ENCODE peak calls at places on chromosomes 2 and 18, in ten cellular contexts. P, A, Z, J, Y, Q, B, W, I and O are unnamed samples.

GRCh38 chr2:127107622-127107999 is 657 bp upstream of the BIN1 start:
- DNase-seq in P (no peak), A (no peak), Z (no peak), J (peak; percentile 44), Y (no peak), Q (no peak), B (no peak), W (peak; percentile 33), I (no peak), O (peak; percentile 53)

GRCh38 chr2:121372756-121373353 is 87.9 kb upstream of the TFCP2L1 start:
- DNase-seq in P (no peak), A (no peak), Z (peak; percentile 48), J (no peak), Y (no peak), Q (no peak), B (no peak), W (no peak), I (no peak), O (no peak)

GRCh38 chr2:76713312-76713711 is 808.9 kb downstream of the LRRTM4 start:
- DNase-seq in P (no peak), A (no peak), Z (no peak), J (no peak), Y (no peak), Q (no peak), B (no peak), W (no peak), I (no peak), O (no peak)

GRCh38 chr2:150385211-150385610 is 102.3 kb downstream of the RND3 start:
- DNase-seq in P (no peak), A (no peak), Z (no peak), J (no peak), Y (no peak), Q (no peak), B (no peak), W (no peak), I (no peak), O (no peak)

GRCh38 chr2:118865106-118865505 is 17.7 kb upstream of the EN1 start:
- DNase-seq in P (peak; percentile 54), A (no peak), Z (peak; percentile 19), J (peak; percentile 64), Y (peak; percentile 46), Q (peak; percentile 72), B (peak; percentile 79), W (no peak), I (peak; percentile 84), O (no peak)

GRCh38 chr2:65227035-65227470 is 578 bp upstream of the ACTR2 start:
- DNase-seq in P (no peak), A (no peak), Z (no peak), J (peak; percentile 33), Y (no peak), Q (no peak), B (peak; percentile 17), W (peak; percentile 16), I (peak; percentile 62), O (no peak)

GRCh38 chr2:219219113-219219696 is 447 bp upstream of the ABCB6 start:
- DNase-seq in P (no peak), A (no peak), Z (no peak), J (no peak), Y (no peak), Q (no peak), B (no peak), W (no peak), I (no peak), O (no peak)

GRCh38 chr18:46518438-46518837 is 138.6 kb downstream of the LOXHD1 start:
- DNase-seq in P (no peak), A (no peak), Z (no peak), J (no peak), Y (no peak), Q (no peak), B (peak; percentile 19), W (no peak), I (no peak), O (no peak)

GRCh38 chr2:130355578-130356431 is at the start of gene PTPN18:
- DNase-seq in P (peak; percentile 84), A (peak; percentile 19), Z (no peak), J (peak; percentile 69), Y (peak; percentile 85), Q (peak; percentile 95), B (peak; percentile 86), W (peak; percentile 69), I (peak; percentile 96), O (peak; percentile 92)

GRCh38 chr2:229714736-229715541 is 584 bp upstream of the DNER start:
- DNase-seq in P (peak; percentile 66), A (no peak), Z (no peak), J (peak; percentile 58), Y (peak; percentile 55), Q (peak; percentile 53), B (peak; percentile 55), W (peak; percentile 57), I (peak; percentile 87), O (peak; percentile 33)

GRCh38 chr18:22813648-22814328 is 119.3 kb upstream of the RBBP8 start:
- DNase-seq in P (peak; percentile 63), A (no peak), Z (no peak), J (peak; percentile 62), Y (peak; percentile 65), Q (peak; percentile 20), B (peak; percentile 70), W (peak; percentile 33), I (peak; percentile 71), O (no peak)

GRCh38 chr2:218022131-218022850 is 19.5 kb upstream of the TNS1 start:
- DNase-seq in P (no peak), A (no peak), Z (no peak), J (no peak), Y (no peak), Q (no peak), B (no peak), W (no peak), I (no peak), O (no peak)

GRCh38 chr2:58494059-58494458 is 252.9 kb upstream of the FANCL start:
- DNase-seq in P (no peak), A (no peak), Z (no peak), J (no peak), Y (no peak), Q (no peak), B (no peak), W (no peak), I (no peak), O (no peak)

GRCh38 chr2:141021109-141021508 is 1109.7 kb downstream of the LRP1B start:
- DNase-seq in P (peak; percentile 79), A (peak; percentile 21), Z (no peak), J (no peak), Y (peak; percentile 78), Q (no peak), B (peak; percentile 92), W (peak; percentile 79), I (peak; percentile 88), O (no peak)

GRCh38 chr2:168096158-168096557 is 151.2 kb downstream of the STK39 start:
- DNase-seq in P (no peak), A (no peak), Z (no peak), J (peak; percentile 28), Y (no peak), Q (no peak), B (no peak), W (no peak), I (no peak), O (no peak)

DNA sequence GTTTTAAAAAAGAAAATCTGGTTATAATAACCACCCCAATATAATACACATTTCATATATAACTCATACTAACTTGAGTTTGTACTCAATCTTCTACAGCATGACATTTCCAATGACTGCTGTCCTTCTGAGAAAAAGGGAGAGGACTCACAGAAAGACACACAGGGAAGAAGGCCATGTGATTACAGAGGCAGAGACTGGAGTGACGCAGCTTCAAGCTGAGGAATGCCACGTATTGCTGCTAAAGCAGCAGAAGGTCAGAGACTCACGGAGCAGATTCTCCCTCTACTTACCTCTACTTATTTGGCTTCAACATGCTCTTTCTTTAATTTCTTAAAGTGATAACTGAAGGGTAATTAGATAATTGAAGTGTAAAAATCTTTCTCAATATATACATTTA is 753.5 kb upstream of the PKDCC start:
- DNase-seq in P (no peak), A (no peak), Z (no peak), J (no peak), Y (peak; percentile 7), Q (no peak), B (no peak), W (no peak), I (peak; percentile 1), O (no peak)
- H3K27ac ChIP-seq in P (no peak overlapping the region), A (no peak overlapping the region), Z (no peak overlapping the region), J (no peak overlapping the region), Y (no peak overlapping the region), Q (no peak overlapping the region), B (no peak overlapping the region), W (no peak overlapping the region), I (no peak overlapping the region), O (no peak overlapping the region)

DNA sequence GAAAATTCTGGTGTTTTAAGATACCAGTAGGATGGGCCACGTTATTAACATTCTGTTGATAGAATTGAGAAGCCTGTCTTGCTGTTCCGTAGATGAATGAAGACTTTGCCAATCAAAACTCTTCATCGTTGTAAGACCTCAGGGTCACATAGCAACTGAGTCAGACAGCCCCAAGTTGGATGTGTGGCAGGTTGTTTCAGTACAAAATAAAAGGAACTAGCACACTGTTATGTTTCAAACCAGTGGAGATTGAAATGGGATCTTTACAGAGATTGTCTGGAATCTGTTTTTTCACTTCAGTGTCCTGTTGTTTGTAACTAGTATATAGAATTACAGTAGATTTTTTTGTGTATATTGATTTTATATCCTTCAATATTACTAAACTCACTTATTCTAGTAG is 22.6 kb downstream of the EPC2 start:
- DNase-seq in P (no peak), A (no peak), Z (no peak), J (no peak), Y (no peak), Q (no peak), B (no peak), W (no peak), I (no peak), O (no peak)
- H3K9ac ChIP-seq in P (no peak overlapping the region), A (no peak overlapping the region), Z (no peak overlapping the region), J (no peak overlapping the region), Y (no peak overlapping the region), Q (no peak overlapping the region), B (no peak overlapping the region), W (no peak overlapping the region), I (no peak overlapping the region), O (no peak overlapping the region)

DNA sequence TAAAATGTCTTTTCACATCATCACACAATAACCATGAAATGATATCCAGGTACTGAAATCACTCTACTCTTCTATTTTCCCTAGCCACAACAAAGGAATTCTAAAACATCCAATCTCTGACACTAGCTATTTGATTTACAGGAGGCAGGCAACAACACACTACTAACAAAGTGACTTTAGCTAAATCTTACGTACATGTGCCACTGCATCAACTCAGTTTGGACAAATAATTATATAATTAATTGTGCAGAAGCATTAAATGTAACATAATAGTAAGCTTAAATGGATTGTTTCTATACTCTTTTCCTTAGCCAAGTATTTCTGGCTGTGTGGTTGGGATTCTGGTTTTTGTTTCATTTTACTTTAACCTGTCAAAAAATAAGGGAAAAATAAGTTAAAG is 192.4 kb downstream of the AFF3 start:
- DNase-seq in P (no peak), A (no peak), Z (no peak), J (no peak), Y (no peak), Q (no peak), B (no peak), W (no peak), I (no peak), O (no peak)
- H3K27me3 ChIP-seq in P (no peaks in the 10 kb centered on the region), A (no peaks in the 10 kb centered on the region), Z (no peaks in the 10 kb centered on the region), J (no peaks in the 10 kb centered on the region), Y (no peaks in the 10 kb centered on the region), Q (no peaks in the 10 kb centered on the region), B (no peaks in the 10 kb centered on the region), W (no peaks in the 10 kb centered on the region), I (no peaks in the 10 kb centered on the region), O (no peaks in the 10 kb centered on the region)

DNA sequence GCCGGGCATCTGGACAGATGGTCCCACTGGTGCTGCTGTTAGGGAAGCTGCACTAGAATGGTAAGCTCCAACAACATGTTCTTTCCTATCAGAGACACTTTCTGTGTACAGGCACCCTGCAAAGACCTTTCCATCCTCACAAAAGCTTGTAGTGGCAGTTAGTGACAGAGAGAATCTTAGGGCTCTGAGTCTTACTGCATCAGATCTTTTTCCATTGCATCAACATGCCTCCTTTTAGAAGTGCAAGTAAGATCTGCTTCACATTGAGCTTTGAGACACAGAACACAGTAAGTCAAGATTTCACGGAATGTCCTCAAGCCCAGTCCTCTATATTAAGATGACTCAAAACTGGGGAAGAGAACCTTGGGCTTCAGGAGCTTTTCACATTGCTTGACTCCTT is 52.6 kb downstream of the ARL4C start:
- DNase-seq in P (no peak), A (no peak), Z (no peak), J (no peak), Y (peak; percentile 21), Q (no peak), B (no peak), W (no peak), I (peak; percentile 19), O (no peak)
- H3K27ac ChIP-seq in P (peak overlapping the region; percentile 62), A (peak overlapping the region; percentile 66), Z (no peak overlapping the region), J (no peak overlapping the region), Y (peak overlapping the region; percentile 79), Q (no peak overlapping the region), B (no peak overlapping the region), W (peak overlapping the region; percentile 99), I (peak overlapping the region; percentile 88), O (no peak overlapping the region)